ENCODE peak calls at places on chromosomes 5 and 9, in six cellular contexts. I is upper lobe of right lung, B is HCT116, X is heart right ventricle, L is fibroblast of pulmonary artery, H is coronary artery. W is an unnamed sample.

GRCh38 chr9:4741365-4742031 is 496 bp upstream of the AK3 start:
- DNase-seq in X (peak; percentile 41), B (no peak), H (peak; percentile 77), I (peak; percentile 72), L (peak; percentile 11), W (peak; percentile 36)

GRCh38 chr9:101219030-101219429 is 165.8 kb downstream of the BAAT start:
- DNase-seq in L (no peak), X (no peak), H (no peak), B (no peak), I (no peak), W (no peak)

GRCh38 chr5:141186897-141187512 is at the start of gene PCDHB9:
- DNase-seq in L (peak; percentile 7), X (no peak), B (peak; percentile 6), H (no peak), I (no peak), W (peak; percentile 8)

GRCh38 chr9:137813167-137813566 is 64.4 kb upstream of the CACNA1B start:
- DNase-seq in I (peak; percentile 53), L (no peak), B (no peak), H (no peak), X (no peak), W (no peak)

GRCh38 chr5:143041972-143042770 is 272.0 kb downstream of the ARHGAP26 start:
- DNase-seq in H (no peak), L (peak; percentile 33), I (no peak), X (no peak), B (no peak), W (peak; percentile 32)

GRCh38 chr5:113197456-113198200 is 221.0 kb downstream of the DCP2 start:
- DNase-seq in X (no peak), H (no peak), L (no peak), I (no peak), B (no peak), W (no peak)

GRCh38 chr5:38715671-38716070 is 130.1 kb upstream of the OSMR start:
- DNase-seq in B (peak; percentile 10), H (no peak), L (peak; percentile 31), I (no peak), X (no peak), W (no peak)

GRCh38 chr9:38423939-38424843 is at the start of gene IGFBPL1:
- DNase-seq in L (no peak), B (no peak), H (peak; percentile 63), X (no peak), I (peak; percentile 69), W (no peak)

GRCh38 chr5:37888476-37888875 is 48.6 kb upstream of the GDNF start:
- DNase-seq in X (no peak), I (no peak), B (no peak), H (no peak), L (no peak), W (no peak)

GRCh38 chr5:132414634-132415377 is 45.3 kb downstream of the SLC22A5 start:
- DNase-seq in L (peak; percentile 46), B (peak; percentile 67), I (no peak), X (no peak), H (peak; percentile 45), W (peak; percentile 55)

GRCh38 chr9:127521919-127522304 is 70.6 kb downstream of the LRSAM1 start:
- DNase-seq in B (no peak), L (no peak), I (no peak), H (no peak), X (peak; percentile 42), W (no peak)

GRCh38 chr5:139130217-139130616 is 68.0 kb downstream of the SIL1 start:
- DNase-seq in H (no peak), X (no peak), B (no peak), L (no peak), I (no peak), W (no peak)

GRCh38 chr5:41346609-41347008 is 133.3 kb upstream of the C6 start:
- DNase-seq in I (no peak), H (no peak), L (peak; percentile 63), X (no peak), B (peak; percentile 3), W (peak; percentile 5)

GRCh38 chr9:27711241-27711640 is 138.0 kb upstream of the C9orf72 start:
- DNase-seq in X (no peak), H (no peak), I (no peak), L (no peak), B (no peak), W (no peak)

GRCh38 chr9:77131411-77131810 is 45.9 kb upstream of the VPS13A start:
- DNase-seq in B (no peak), I (no peak), H (no peak), L (no peak), X (no peak), W (peak; percentile 8)

GRCh38 chr5:74201334-74202081 is 439.0 kb downstream of the ENC1 start:
- DNase-seq in I (no peak), B (no peak), X (peak; percentile 41), L (peak; percentile 46), H (no peak), W (peak; percentile 29)

GRCh38 chr5:119743927-119744326 is 114.6 kb downstream of the FAM170A start:
- DNase-seq in X (no peak), H (no peak), I (no peak), B (peak; percentile 59), L (peak; percentile 47), W (peak; percentile 36)

GRCh38 chr9:21964925-21965385 is 29.2 kb downstream of the CDKN2A start:
- DNase-seq in B (no peak), L (peak; percentile 83), H (no peak), X (no peak), I (peak; percentile 73), W (peak; percentile 61)

GRCh38 chr5:172935096-172935495 is 24.1 kb upstream of the RPL26L1 start:
- DNase-seq in L (no peak), H (no peak), X (no peak), I (no peak), B (no peak), W (no peak)
- H3K4me3 ChIP-seq in L (no peak overlapping the region), H (no peak overlapping the region), X (no peak overlapping the region), I (no peak overlapping the region), B (no peak overlapping the region), W (no peak overlapping the region)

DNA sequence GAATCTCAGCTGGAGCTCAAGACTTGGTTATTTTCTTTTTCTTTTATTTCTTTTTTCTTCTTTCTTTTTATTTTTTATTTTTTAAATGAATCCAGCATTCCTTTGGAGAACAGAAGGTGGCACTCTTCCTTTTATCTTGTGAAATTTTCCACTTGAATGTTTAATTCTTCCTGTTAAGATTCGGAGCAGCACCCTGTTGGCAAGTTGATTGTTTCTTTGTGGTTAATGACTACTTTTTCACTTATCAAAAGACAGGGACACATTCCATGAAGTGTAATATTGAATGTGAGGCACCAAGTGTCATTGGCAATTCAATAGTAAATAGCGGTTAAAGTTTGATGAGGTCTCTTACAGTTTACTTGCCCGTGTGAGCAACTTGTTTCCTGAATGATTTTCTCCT is 240.5 kb upstream of the CHD1 start:
- DNase-seq in I (no peak), H (no peak), X (no peak), B (peak; percentile 8), L (peak; percentile 23), W (peak; percentile 1)
- TF ChIP-seq CTCF in I (peak; percentile 17), H (no peak), X (no peak), B (peak; percentile 35), L (peak; percentile 24), W (no peak)

GRCh38 chr5:126472538-126472889 is 49.3 kb downstream of the GRAMD2B start:
- DNase-seq in L (no peak), H (no peak), X (no peak), I (no peak), B (no peak), W (no peak)
- H3K4me3 ChIP-seq in L (no peak overlapping the region), H (no peak overlapping the region), X (no peak overlapping the region), I (no peak overlapping the region), B (peak overlapping the region; percentile 29), W (no peak overlapping the region)

GRCh38 chr5:114305402-114306207 is 56.3 kb upstream of the KCNN2 start:
- DNase-seq in L (peak; percentile 42), H (no peak), B (no peak), I (no peak), X (no peak), W (peak; percentile 41)
- TF ChIP-seq CTCF in L (peak; percentile 46), H (no peak), B (peak; percentile 50), I (peak; percentile 28), X (no peak), W (peak; percentile 62)

W was measured in fibroblast of villous mesenchyme.